ENCODE peak calls at places on chromosomes 2 and 18, in seven cellular contexts. One of them, this sample, is unnamed.

GRCh38 chr2:41197781-41198180 is 745.9 kb upstream of the SLC8A1 start:
- DNase-seq in frontal cortex: no peak
- DNase-seq in pancreas: no peak
- DNase-seq in PC-9: no peak
- DNase-seq in LHCN-M2: peak
- DNase-seq in hippocampal formation: no peak
- DNase-seq in osteocyte: no peak
- DNase-seq in this sample: no peak

GRCh38 chr2:173193925-173194324 is 118.3 kb downstream of the MAP3K20 start:
- DNase-seq in frontal cortex: no peak
- DNase-seq in pancreas: no peak
- DNase-seq in PC-9: no peak
- DNase-seq in LHCN-M2: no peak
- DNase-seq in hippocampal formation: no peak
- DNase-seq in osteocyte: no peak
- DNase-seq in this sample: no peak

GRCh38 chr2:223668302-223668998 is 66.3 kb upstream of the SCG2 start:
- DNase-seq in frontal cortex: no peak
- DNase-seq in pancreas: no peak
- DNase-seq in PC-9: no peak
- DNase-seq in LHCN-M2: peak
- DNase-seq in hippocampal formation: no peak
- DNase-seq in osteocyte: no peak
- DNase-seq in this sample: no peak

GRCh38 chr2:168480825-168481585 is 24.9 kb downstream of the CERS6 start:
- DNase-seq in frontal cortex: no peak
- DNase-seq in pancreas: no peak
- DNase-seq in PC-9: no peak
- DNase-seq in LHCN-M2: no peak
- DNase-seq in hippocampal formation: no peak
- DNase-seq in osteocyte: no peak
- DNase-seq in this sample: peak

GRCh38 chr2:150883521-150883895 is 378.2 kb downstream of the RBM43 start:
- DNase-seq in frontal cortex: no peak
- DNase-seq in pancreas: no peak
- DNase-seq in PC-9: no peak
- DNase-seq in LHCN-M2: no peak
- DNase-seq in hippocampal formation: no peak
- DNase-seq in osteocyte: no peak
- DNase-seq in this sample: no peak

GRCh38 chr2:171822520-171823297 is 71.3 kb downstream of the SLC25A12 start:
- DNase-seq in frontal cortex: no peak
- DNase-seq in pancreas: no peak
- DNase-seq in PC-9: no peak
- DNase-seq in LHCN-M2: no peak
- DNase-seq in hippocampal formation: no peak
- DNase-seq in osteocyte: no peak
- DNase-seq in this sample: no peak

GRCh38 chr2:127770973-127771735 is 39.8 kb downstream of the WDR33 start:
- DNase-seq in frontal cortex: no peak
- DNase-seq in pancreas: no peak
- DNase-seq in PC-9: no peak
- DNase-seq in LHCN-M2: peak
- DNase-seq in hippocampal formation: no peak
- DNase-seq in osteocyte: no peak
- DNase-seq in this sample: no peak

GRCh38 chr2:128305555-128306080 is 13.1 kb downstream of the HS6ST1 start:
- DNase-seq in frontal cortex: no peak
- DNase-seq in pancreas: peak
- DNase-seq in PC-9: no peak
- DNase-seq in LHCN-M2: peak
- DNase-seq in hippocampal formation: no peak
- DNase-seq in osteocyte: no peak
- DNase-seq in this sample: no peak

GRCh38 chr2:162293122-162293781 is 25.2 kb downstream of the IFIH1 start:
- DNase-seq in frontal cortex: no peak
- DNase-seq in pancreas: no peak
- DNase-seq in PC-9: no peak
- DNase-seq in LHCN-M2: peak
- DNase-seq in hippocampal formation: no peak
- DNase-seq in osteocyte: no peak
- DNase-seq in this sample: no peak

GRCh38 chr2:20571644-20572215 is 79.2 kb downstream of the HS1BP3 start:
- DNase-seq in frontal cortex: no peak
- DNase-seq in pancreas: no peak
- DNase-seq in PC-9: no peak
- DNase-seq in LHCN-M2: no peak
- DNase-seq in hippocampal formation: no peak
- DNase-seq in osteocyte: no peak
- DNase-seq in this sample: no peak

GRCh38 chr2:53422979-53423378 is 344.6 kb upstream of the CHAC2 start:
- DNase-seq in frontal cortex: no peak
- DNase-seq in pancreas: no peak
- DNase-seq in PC-9: no peak
- DNase-seq in LHCN-M2: peak
- DNase-seq in hippocampal formation: no peak
- DNase-seq in osteocyte: no peak
- DNase-seq in this sample: peak

GRCh38 chr2:112019510-112019909 is 35.6 kb upstream of the TMEM87B start:
- DNase-seq in frontal cortex: no peak
- DNase-seq in pancreas: no peak
- DNase-seq in PC-9: no peak
- DNase-seq in LHCN-M2: no peak
- DNase-seq in hippocampal formation: no peak
- DNase-seq in osteocyte: no peak
- DNase-seq in this sample: no peak

GRCh38 chr2:64410673-64411072 is 43.3 kb upstream of the LGALSL start:
- DNase-seq in frontal cortex: no peak
- DNase-seq in pancreas: no peak
- DNase-seq in PC-9: no peak
- DNase-seq in LHCN-M2: no peak
- DNase-seq in hippocampal formation: no peak
- DNase-seq in osteocyte: peak
- DNase-seq in this sample: peak

GRCh38 chr2:61575447-61575859 is 37.3 kb upstream of the XPO1 start:
- DNase-seq in frontal cortex: no peak
- DNase-seq in pancreas: no peak
- DNase-seq in PC-9: no peak
- DNase-seq in LHCN-M2: no peak
- DNase-seq in hippocampal formation: no peak
- DNase-seq in osteocyte: no peak
- DNase-seq in this sample: no peak

GRCh38 chr2:63628543-63628942 is 39.8 kb downstream of the MDH1 start:
- DNase-seq in frontal cortex: no peak
- DNase-seq in pancreas: no peak
- DNase-seq in PC-9: no peak
- DNase-seq in LHCN-M2: no peak
- DNase-seq in hippocampal formation: no peak
- DNase-seq in osteocyte: no peak
- DNase-seq in this sample: no peak

GRCh38 chr2:45009303-45009927 is at the start of gene SIX2:
- DNase-seq in frontal cortex: peak
- DNase-seq in pancreas: peak
- DNase-seq in PC-9: peak
- DNase-seq in LHCN-M2: peak
- DNase-seq in hippocampal formation: no peak
- DNase-seq in osteocyte: peak
- DNase-seq in this sample: peak

GRCh38 chr2:66433945-66434678 is 813 bp upstream of the MEIS1 start:
- DNase-seq in frontal cortex: no peak
- DNase-seq in pancreas: peak
- DNase-seq in PC-9: peak
- DNase-seq in LHCN-M2: peak
- DNase-seq in hippocampal formation: peak
- DNase-seq in osteocyte: no peak
- DNase-seq in this sample: peak

GRCh38 chr2:206031162-206031784 is 54.7 kb downstream of the INO80D start:
- DNase-seq in frontal cortex: no peak
- DNase-seq in pancreas: no peak
- DNase-seq in PC-9: no peak
- DNase-seq in LHCN-M2: peak
- DNase-seq in hippocampal formation: no peak
- DNase-seq in osteocyte: no peak
- DNase-seq in this sample: no peak

GRCh38 chr2:126900646-126901319 is 2.1 kb downstream of the TEX51 start:
- DNase-seq in frontal cortex: no peak
- DNase-seq in pancreas: no peak
- DNase-seq in PC-9: no peak
- DNase-seq in LHCN-M2: no peak
- DNase-seq in hippocampal formation: no peak
- DNase-seq in osteocyte: peak
- DNase-seq in this sample: no peak

GRCh38 chr18:34196231-34196630 is 28.5 kb downstream of the NOL4 start:
- DNase-seq in frontal cortex: no peak
- DNase-seq in pancreas: no peak
- DNase-seq in PC-9: no peak
- DNase-seq in LHCN-M2: no peak
- DNase-seq in hippocampal formation: no peak
- DNase-seq in osteocyte: no peak
- DNase-seq in this sample: no peak

This sample was measured in T47D.